ENCODE peak calls at places on chromosomes 5 and 9, in four cellular contexts. One of them, this sample, is unnamed.

GRCh38 chr9:89768650-89769071 is 163.8 kb downstream of the GADD45G start:
- DNase-seq in PC-3: no peak
- DNase-seq in dorsolateral prefrontal cortex: no peak
- DNase-seq in transverse colon: no peak
- DNase-seq in this sample: no peak

GRCh38 chr9:108550111-108550510 is 305.7 kb downstream of the ACTL7B start:
- DNase-seq in PC-3: no peak
- DNase-seq in dorsolateral prefrontal cortex: no peak
- DNase-seq in transverse colon: no peak
- DNase-seq in this sample: no peak

GRCh38 chr9:87564111-87564510 is 66.4 kb downstream of the DAPK1 start:
- DNase-seq in PC-3: no peak
- DNase-seq in dorsolateral prefrontal cortex: no peak
- DNase-seq in transverse colon: no peak
- DNase-seq in this sample: no peak

GRCh38 chr9:37430841-37431597 is 8.5 kb downstream of the GRHPR start:
- DNase-seq in PC-3: no peak
- DNase-seq in dorsolateral prefrontal cortex: peak
- DNase-seq in transverse colon: no peak
- DNase-seq in this sample: no peak

GRCh38 chr9:14322211-14323082 is 8.5 kb upstream of the NFIB start:
- DNase-seq in PC-3: peak
- DNase-seq in dorsolateral prefrontal cortex: peak
- DNase-seq in transverse colon: peak
- DNase-seq in this sample: peak

GRCh38 chr5:95872333-95873268 is 50.1 kb upstream of the GLRX start:
- DNase-seq in PC-3: no peak
- DNase-seq in dorsolateral prefrontal cortex: no peak
- DNase-seq in transverse colon: no peak
- DNase-seq in this sample: no peak

GRCh38 chr9:1837453-1838084 is 177.6 kb upstream of the SMARCA2 start:
- DNase-seq in PC-3: peak
- DNase-seq in dorsolateral prefrontal cortex: peak
- DNase-seq in transverse colon: peak
- DNase-seq in this sample: no peak

GRCh38 chr9:108297025-108297424 is 558.8 kb downstream of the ACTL7B start:
- DNase-seq in PC-3: no peak
- DNase-seq in dorsolateral prefrontal cortex: no peak
- DNase-seq in transverse colon: no peak
- DNase-seq in this sample: no peak

GRCh38 chr9:24436761-24437160 is 108.9 kb downstream of the IZUMO3 start:
- DNase-seq in PC-3: no peak
- DNase-seq in dorsolateral prefrontal cortex: no peak
- DNase-seq in transverse colon: no peak
- DNase-seq in this sample: no peak

GRCh38 chr9:32524558-32525461 is 1.2 kb downstream of the RIGI start:
- DNase-seq in PC-3: peak
- DNase-seq in dorsolateral prefrontal cortex: no peak
- DNase-seq in transverse colon: no peak
- DNase-seq in this sample: no peak

GRCh38 chr5:56112526-56113121 is 117.9 kb upstream of the IL6ST start:
- DNase-seq in PC-3: peak
- DNase-seq in dorsolateral prefrontal cortex: no peak
- DNase-seq in transverse colon: no peak
- DNase-seq in this sample: no peak

GRCh38 chr9:81557957-81558791 is 131.2 kb downstream of the TLE1 start:
- DNase-seq in PC-3: peak
- DNase-seq in dorsolateral prefrontal cortex: no peak
- DNase-seq in transverse colon: no peak
- DNase-seq in this sample: no peak

GRCh38 chr5:57497733-57498132 is 15.1 kb upstream of the ACTBL2 start:
- DNase-seq in PC-3: no peak
- DNase-seq in dorsolateral prefrontal cortex: no peak
- DNase-seq in transverse colon: no peak
- DNase-seq in this sample: no peak

GRCh38 chr5:138929571-138929955 is 54.4 kb upstream of the LRRTM2 start:
- DNase-seq in PC-3: no peak
- DNase-seq in dorsolateral prefrontal cortex: no peak
- DNase-seq in transverse colon: no peak
- DNase-seq in this sample: no peak

GRCh38 chr9:242461-243080 is 27.9 kb downstream of the DOCK8 start:
- DNase-seq in PC-3: no peak
- DNase-seq in dorsolateral prefrontal cortex: no peak
- DNase-seq in transverse colon: no peak
- DNase-seq in this sample: no peak

GRCh38 chr5:129459485-129460120 is 495 bp upstream of the ADAMTS19 start:
- DNase-seq in PC-3: no peak
- DNase-seq in dorsolateral prefrontal cortex: peak
- DNase-seq in transverse colon: peak
- DNase-seq in this sample: no peak

GRCh38 chr5:73859696-73860095 is 233.7 kb downstream of the ARHGEF28 start:
- DNase-seq in PC-3: no peak
- DNase-seq in dorsolateral prefrontal cortex: no peak
- DNase-seq in transverse colon: no peak
- DNase-seq in this sample: no peak

GRCh38 chr9:81589819-81590218 is 99.5 kb downstream of the TLE1 start:
- DNase-seq in PC-3: no peak
- DNase-seq in dorsolateral prefrontal cortex: no peak
- DNase-seq in transverse colon: no peak
- DNase-seq in this sample: no peak

GRCh38 chr5:17219006-17219422 is 1.6 kb downstream of the BASP1 start:
- DNase-seq in PC-3: peak
- DNase-seq in dorsolateral prefrontal cortex: peak
- DNase-seq in transverse colon: no peak
- DNase-seq in this sample: no peak

GRCh38 chr5:124341066-124341943 is 405.1 kb downstream of the ZNF608 start:
- DNase-seq in PC-3: no peak
- DNase-seq in dorsolateral prefrontal cortex: no peak
- DNase-seq in transverse colon: no peak
- DNase-seq in this sample: no peak

GRCh38 chr5:168706655-168707069 is 127.5 kb upstream of the PANK3 start:
- DNase-seq in PC-3: peak
- DNase-seq in dorsolateral prefrontal cortex: peak
- DNase-seq in transverse colon: no peak
- DNase-seq in this sample: no peak

GRCh38 chr5:179595916-179596315 is 27.6 kb downstream of the HNRNPH1 start:
- DNase-seq in PC-3: no peak
- DNase-seq in dorsolateral prefrontal cortex: no peak
- DNase-seq in transverse colon: no peak
- DNase-seq in this sample: no peak

GRCh38 chr5:79111387-79111959 is at the start of gene BHMT:
- DNase-seq in PC-3: no peak
- DNase-seq in dorsolateral prefrontal cortex: no peak
- DNase-seq in transverse colon: no peak
- DNase-seq in this sample: no peak

GRCh38 chr9:138078846-138079245 is 201.3 kb downstream of the CACNA1B start:
- DNase-seq in PC-3: no peak
- DNase-seq in dorsolateral prefrontal cortex: no peak
- DNase-seq in transverse colon: no peak
- DNase-seq in this sample: peak

GRCh38 chr9:127598839-127599549 is 13.1 kb upstream of the STXBP1 start:
- DNase-seq in PC-3: no peak
- DNase-seq in dorsolateral prefrontal cortex: no peak
- DNase-seq in transverse colon: no peak
- DNase-seq in this sample: no peak

GRCh38 chr9:27189426-27189825 is 80.4 kb downstream of the TEK start:
- DNase-seq in PC-3: no peak
- DNase-seq in dorsolateral prefrontal cortex: no peak
- DNase-seq in transverse colon: no peak
- DNase-seq in this sample: no peak

GRCh38 chr9:70477146-70477745 is 62.8 kb upstream of the KLF9 start:
- DNase-seq in PC-3: peak
- DNase-seq in dorsolateral prefrontal cortex: no peak
- DNase-seq in transverse colon: no peak
- DNase-seq in this sample: no peak

GRCh38 chr5:1732238-1732880 is 67.3 kb downstream of the MRPL36 start:
- DNase-seq in PC-3: no peak
- DNase-seq in dorsolateral prefrontal cortex: peak
- DNase-seq in transverse colon: no peak
- DNase-seq in this sample: peak

DNA sequence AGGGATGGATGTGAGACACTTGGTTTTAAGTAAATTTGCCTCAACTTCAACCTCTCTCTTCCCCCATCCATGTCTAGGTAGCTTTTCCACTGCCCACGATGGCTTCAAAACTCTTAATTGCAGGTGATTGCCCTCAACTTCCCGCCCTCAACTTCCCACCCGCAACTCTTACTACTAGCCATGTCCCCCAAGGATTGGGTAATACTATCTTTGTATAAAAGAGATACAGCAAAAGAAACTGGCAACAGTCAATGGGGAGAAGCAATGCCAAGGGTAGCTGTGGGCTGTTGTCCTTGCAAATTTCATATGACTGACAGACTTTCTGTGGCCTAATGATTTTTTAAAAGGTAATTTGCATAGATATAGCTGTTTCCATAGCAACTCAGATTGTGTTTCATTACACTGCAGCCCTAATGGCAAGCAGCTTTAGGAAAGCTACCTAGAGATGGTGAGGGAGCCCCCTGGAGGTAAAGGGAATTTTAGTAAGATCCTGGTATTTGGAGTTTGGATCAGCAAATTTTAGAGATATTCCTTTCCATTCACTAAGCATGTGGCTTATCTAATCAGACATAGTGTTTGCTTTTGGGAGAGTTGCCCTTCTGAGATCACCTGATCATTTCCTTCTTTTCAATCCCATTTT is 421.5 kb upstream of the DAP start:
- DNase-seq in PC-3: peak
- DNase-seq in dorsolateral prefrontal cortex: no peak
- DNase-seq in transverse colon: no peak
- DNase-seq in this sample: no peak
- TF ChIP-seq CTCF in PC-3: peak
- TF ChIP-seq CTCF in dorsolateral prefrontal cortex: peak
- TF ChIP-seq CTCF in transverse colon: no peak
- TF ChIP-seq CTCF in this sample: no peak

GRCh38 chr5:135930029-135930948 is 24.5 kb downstream of the LECT2 start:
- DNase-seq in PC-3: no peak
- DNase-seq in dorsolateral prefrontal cortex: no peak
- DNase-seq in transverse colon: no peak
- DNase-seq in this sample: no peak
- H3K4me3 ChIP-seq in PC-3: no peak
- H3K4me3 ChIP-seq in dorsolateral prefrontal cortex: peak
- H3K4me3 ChIP-seq in transverse colon: no peak
- H3K4me3 ChIP-seq in this sample: peak

GRCh38 chr9:134438204-134438788 is 112.0 kb downstream of the RXRA start:
- DNase-seq in PC-3: no peak
- DNase-seq in dorsolateral prefrontal cortex: no peak
- DNase-seq in transverse colon: no peak
- DNase-seq in this sample: no peak
- H3K27ac ChIP-seq in PC-3: no peak
- H3K27ac ChIP-seq in dorsolateral prefrontal cortex: peak
- H3K27ac ChIP-seq in transverse colon: peak
- H3K27ac ChIP-seq in this sample: no peak

DNA sequence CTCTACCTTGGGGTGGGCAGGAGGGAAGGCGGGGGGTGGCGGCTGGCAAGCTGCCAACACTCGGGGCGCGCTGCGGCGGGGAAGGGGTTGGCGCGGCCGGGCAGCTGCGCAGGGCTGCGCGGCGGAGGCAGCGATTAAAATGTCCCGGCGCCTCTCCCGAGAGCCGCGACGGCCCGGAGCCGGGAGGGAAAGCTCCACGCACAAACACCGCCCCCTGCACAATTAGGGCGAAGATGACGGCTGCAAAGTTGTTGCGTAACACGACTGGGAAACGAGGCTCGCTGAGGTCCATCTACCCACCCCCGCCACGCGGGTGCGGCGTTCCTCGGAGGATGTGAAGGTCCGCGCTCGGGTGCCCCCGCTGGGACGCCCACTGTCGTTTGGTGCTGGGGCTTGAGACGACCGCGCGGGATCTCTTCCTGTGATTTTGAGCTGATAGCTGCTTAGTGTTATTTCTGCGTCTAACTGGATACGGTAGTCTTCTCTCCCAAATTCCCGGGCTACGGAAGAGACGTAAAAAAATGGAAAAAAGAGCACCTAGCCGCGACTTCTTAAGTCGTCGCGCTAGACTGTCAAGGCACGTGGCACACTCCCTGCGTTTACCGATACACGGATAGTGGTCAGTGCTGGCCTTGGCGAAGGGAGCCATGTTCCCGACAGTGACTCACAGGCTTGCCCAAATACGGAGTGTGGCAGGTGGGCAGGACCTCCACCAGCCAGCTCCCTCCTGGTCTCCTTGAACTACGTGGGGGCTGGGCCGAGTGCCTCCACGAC is 958 bp upstream of the NFIL3 start:
- DNase-seq in PC-3: peak
- DNase-seq in dorsolateral prefrontal cortex: peak
- DNase-seq in transverse colon: peak
- DNase-seq in this sample: peak
- TF ChIP-seq CTCF in PC-3: no peak
- TF ChIP-seq CTCF in dorsolateral prefrontal cortex: no peak
- TF ChIP-seq CTCF in transverse colon: no peak
- TF ChIP-seq CTCF in this sample: no peak

GRCh38 chr9:83307051-83307724 is 231.0 kb downstream of the FRMD3 start:
- DNase-seq in PC-3: no peak
- DNase-seq in dorsolateral prefrontal cortex: no peak
- DNase-seq in transverse colon: no peak
- DNase-seq in this sample: no peak

GRCh38 chr9:83299556-83299955 is 236.6 kb upstream of the RASEF start:
- DNase-seq in PC-3: peak
- DNase-seq in dorsolateral prefrontal cortex: no peak
- DNase-seq in transverse colon: no peak
- DNase-seq in this sample: no peak

GRCh38 chr9:83299094-83299493 is 236.2 kb upstream of the RASEF start:
- DNase-seq in PC-3: peak
- DNase-seq in dorsolateral prefrontal cortex: no peak
- DNase-seq in transverse colon: no peak
- DNase-seq in this sample: no peak

GRCh38 chr9:83304686-83305085 is 233.5 kb downstream of the FRMD3 start:
- DNase-seq in PC-3: no peak
- DNase-seq in dorsolateral prefrontal cortex: peak
- DNase-seq in transverse colon: peak
- DNase-seq in this sample: peak
- H3K4me3 ChIP-seq in PC-3: no peak
- H3K4me3 ChIP-seq in dorsolateral prefrontal cortex: no peak
- H3K4me3 ChIP-seq in transverse colon: no peak
- H3K4me3 ChIP-seq in this sample: peak

GRCh38 chr5:107072967-107073366 is 597.8 kb downstream of the EFNA5 start:
- DNase-seq in PC-3: no peak
- DNase-seq in dorsolateral prefrontal cortex: no peak
- DNase-seq in transverse colon: no peak
- DNase-seq in this sample: no peak
- H3K27ac ChIP-seq in PC-3: no peak
- H3K27ac ChIP-seq in dorsolateral prefrontal cortex: no peak
- H3K27ac ChIP-seq in transverse colon: no peak
- H3K27ac ChIP-seq in this sample: no peak

This sample was measured in coronary artery.